ENCODE peak calls at places on chromosomes 11 and 22, in four cellular contexts. One of them, this sample, is unnamed.

GRCh38 chr11:86551693-86552092 is 120.7 kb downstream of the ME3 start:
- DNase-seq in colonic mucosa: no peak
- DNase-seq in hepatocyte: peak; percentile 44
- DNase-seq in cardiac muscle cell: no peak
- DNase-seq in this sample: no peak

GRCh38 chr11:44497995-44498394 is 67.5 kb upstream of the CD82 start:
- DNase-seq in cardiac muscle cell: no peak
- DNase-seq in hepatocyte: no peak
- DNase-seq in colonic mucosa: no peak
- DNase-seq in this sample: no peak

GRCh38 chr11:43130616-43131015 is 181.2 kb upstream of the API5 start:
- DNase-seq in hepatocyte: peak; percentile 72
- DNase-seq in colonic mucosa: peak; percentile 17
- DNase-seq in cardiac muscle cell: no peak
- DNase-seq in this sample: no peak

GRCh38 chr22:41237707-41238569 is 2.8 kb downstream of the CHADL start:
- DNase-seq in colonic mucosa: peak; percentile 82
- DNase-seq in cardiac muscle cell: peak; percentile 50
- DNase-seq in hepatocyte: peak; percentile 87
- DNase-seq in this sample: peak; percentile 58

GRCh38 chr11:133249530-133249929 is 282.8 kb downstream of the OPCML start:
- DNase-seq in cardiac muscle cell: no peak
- DNase-seq in hepatocyte: no peak
- DNase-seq in colonic mucosa: no peak
- DNase-seq in this sample: no peak

GRCh38 chr11:1341928-1342524 is 32.6 kb upstream of the TOLLIP start:
- DNase-seq in cardiac muscle cell: peak; percentile 82
- DNase-seq in hepatocyte: no peak
- DNase-seq in colonic mucosa: peak; percentile 16
- DNase-seq in this sample: no peak

GRCh38 chr11:71198141-71198822 is 54.1 kb downstream of the SHANK2 start:
- DNase-seq in hepatocyte: no peak
- DNase-seq in colonic mucosa: no peak
- DNase-seq in cardiac muscle cell: no peak
- DNase-seq in this sample: no peak

GRCh38 chr22:27542602-27543001 is 259.0 kb downstream of the MN1 start:
- DNase-seq in colonic mucosa: no peak
- DNase-seq in cardiac muscle cell: peak; percentile 25
- DNase-seq in hepatocyte: no peak
- DNase-seq in this sample: no peak

GRCh38 chr11:126655807-126656128 is 300.3 kb downstream of the ST3GAL4 start:
- DNase-seq in colonic mucosa: no peak
- DNase-seq in hepatocyte: peak; percentile 15
- DNase-seq in cardiac muscle cell: peak; percentile 21
- DNase-seq in this sample: no peak

GRCh38 chr22:31185056-31185455 is 25.1 kb downstream of the RNF185 start:
- DNase-seq in cardiac muscle cell: no peak
- DNase-seq in colonic mucosa: no peak
- DNase-seq in hepatocyte: no peak
- DNase-seq in this sample: no peak

GRCh38 chr11:27293500-27294417 is 69.3 kb downstream of the CCDC34 start:
- DNase-seq in colonic mucosa: no peak
- DNase-seq in cardiac muscle cell: peak; percentile 27
- DNase-seq in hepatocyte: no peak
- DNase-seq in this sample: no peak

GRCh38 chr11:111422494-111423249 is 43.6 kb upstream of the POU2AF1 start:
- DNase-seq in colonic mucosa: peak; percentile 71
- DNase-seq in cardiac muscle cell: peak; percentile 54
- DNase-seq in hepatocyte: peak; percentile 77
- DNase-seq in this sample: no peak

GRCh38 chr11:35484435-35484834 is 41.0 kb downstream of the PAMR1 start:
- DNase-seq in hepatocyte: no peak
- DNase-seq in colonic mucosa: no peak
- DNase-seq in cardiac muscle cell: peak; percentile 51
- DNase-seq in this sample: no peak

GRCh38 chr11:113444469-113445122 is 30.6 kb downstream of the DRD2 start:
- DNase-seq in colonic mucosa: no peak
- DNase-seq in hepatocyte: no peak
- DNase-seq in cardiac muscle cell: peak; percentile 29
- DNase-seq in this sample: no peak

GRCh38 chr11:79081441-79082124 is 359.2 kb downstream of the TENM4 start:
- DNase-seq in hepatocyte: no peak
- DNase-seq in colonic mucosa: no peak
- DNase-seq in cardiac muscle cell: no peak
- DNase-seq in this sample: no peak

GRCh38 chr11:39177678-39178077 is 2281.8 kb downstream of the LRRC4C start:
- DNase-seq in cardiac muscle cell: no peak
- DNase-seq in hepatocyte: no peak
- DNase-seq in colonic mucosa: no peak
- DNase-seq in this sample: no peak

GRCh38 chr22:44399906-44400762 is 87.4 kb upstream of the SHISAL1 start:
- DNase-seq in hepatocyte: no peak
- DNase-seq in colonic mucosa: no peak
- DNase-seq in cardiac muscle cell: no peak
- DNase-seq in this sample: no peak

GRCh38 chr11:15238856-15239255 is 124.1 kb downstream of the INSC start:
- DNase-seq in cardiac muscle cell: no peak
- DNase-seq in hepatocyte: no peak
- DNase-seq in colonic mucosa: no peak
- DNase-seq in this sample: no peak

GRCh38 chr11:62337682-62338181 is 484 bp downstream of the ASRGL1 start:
- DNase-seq in cardiac muscle cell: peak; percentile 9
- DNase-seq in colonic mucosa: peak; percentile 49
- DNase-seq in hepatocyte: peak; percentile 55
- DNase-seq in this sample: no peak

GRCh38 chr22:31951201-31952093 is 7.1 kb downstream of the YWHAH start:
- DNase-seq in colonic mucosa: no peak
- DNase-seq in cardiac muscle cell: no peak
- DNase-seq in hepatocyte: no peak
- DNase-seq in this sample: no peak

GRCh38 chr22:41197046-41197807 is 7.9 kb upstream of the L3MBTL2 start:
- DNase-seq in cardiac muscle cell: peak; percentile 54
- DNase-seq in colonic mucosa: peak; percentile 92
- DNase-seq in hepatocyte: peak; percentile 84
- DNase-seq in this sample: peak; percentile 76

GRCh38 chr11:44986315-44986714 is 35.6 kb upstream of the TP53I11 start:
- DNase-seq in cardiac muscle cell: no peak
- DNase-seq in hepatocyte: no peak
- DNase-seq in colonic mucosa: no peak
- DNase-seq in this sample: no peak

GRCh38 chr11:69732910-69733309 is 29.1 kb upstream of the FGF19 start:
- DNase-seq in colonic mucosa: no peak
- DNase-seq in cardiac muscle cell: no peak
- DNase-seq in hepatocyte: no peak
- DNase-seq in this sample: no peak

GRCh38 chr11:116312560-116313340 is 460.0 kb downstream of the BUD13 start:
- DNase-seq in hepatocyte: peak; percentile 72
- DNase-seq in colonic mucosa: peak; percentile 72
- DNase-seq in cardiac muscle cell: peak; percentile 88
- DNase-seq in this sample: peak; percentile 43

GRCh38 chr11:104999716-105000115 is 23.3 kb downstream of the CASP5 start:
- DNase-seq in cardiac muscle cell: no peak
- DNase-seq in colonic mucosa: no peak
- DNase-seq in hepatocyte: no peak
- DNase-seq in this sample: no peak

GRCh38 chr11:14713518-14714244 is 70.1 kb downstream of the PDE3B start:
- DNase-seq in hepatocyte: no peak
- DNase-seq in cardiac muscle cell: no peak
- DNase-seq in colonic mucosa: no peak
- DNase-seq in this sample: no peak

GRCh38 chr22:24115247-24116207 is 65.8 kb upstream of the SUSD2 start:
- DNase-seq in cardiac muscle cell: no peak
- DNase-seq in colonic mucosa: no peak
- DNase-seq in hepatocyte: no peak
- DNase-seq in this sample: no peak

GRCh38 chr11:75014129-75014528 is 25.4 kb downstream of the NEU3 start:
- DNase-seq in hepatocyte: peak; percentile 18
- DNase-seq in cardiac muscle cell: peak; percentile 79
- DNase-seq in colonic mucosa: no peak
- DNase-seq in this sample: peak; percentile 90

GRCh38 chr11:108369064-108369463 is 98.3 kb downstream of the C11orf65 start:
- DNase-seq in colonic mucosa: no peak
- DNase-seq in hepatocyte: no peak
- DNase-seq in cardiac muscle cell: peak; percentile 32
- DNase-seq in this sample: no peak

GRCh38 chr11:95569207-95569606 is 220.4 kb downstream of the FAM76B start:
- DNase-seq in colonic mucosa: no peak
- DNase-seq in hepatocyte: no peak
- DNase-seq in cardiac muscle cell: no peak
- DNase-seq in this sample: no peak

GRCh38 chr22:38172016-38172431 is 9.6 kb downstream of the PLA2G6 start:
- DNase-seq in cardiac muscle cell: no peak
- DNase-seq in hepatocyte: no peak
- DNase-seq in colonic mucosa: no peak
- DNase-seq in this sample: peak; percentile 53
- H3K27ac ChIP-seq in cardiac muscle cell: no peak overlapping the region
- H3K27ac ChIP-seq in hepatocyte: no peak overlapping the region
- H3K27ac ChIP-seq in colonic mucosa: no peak overlapping the region
- H3K27ac ChIP-seq in this sample: peak overlapping the region; percentile 88

DNA sequence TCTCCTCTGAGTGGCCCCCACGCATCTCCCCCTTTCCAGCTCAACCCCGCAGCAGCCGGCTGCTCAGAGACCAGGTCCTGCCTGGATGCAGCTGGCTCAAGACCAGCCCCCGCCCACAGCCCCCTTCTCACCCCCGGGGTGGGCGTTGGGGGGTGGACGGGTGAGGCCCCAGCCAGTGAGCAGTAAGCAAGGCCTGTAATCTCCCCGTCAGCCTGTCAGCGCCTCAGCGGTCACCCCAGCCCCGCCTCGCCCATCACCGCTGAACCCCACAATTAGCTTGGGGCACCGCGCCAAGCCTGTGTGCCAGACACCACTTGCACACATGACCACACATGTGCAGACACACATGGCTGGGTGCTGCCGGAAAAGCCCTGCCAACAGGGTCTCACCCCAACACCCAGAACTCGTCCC is 5.9 kb downstream of the PLXNB2 start:
- DNase-seq in hepatocyte: peak; percentile 47
- DNase-seq in cardiac muscle cell: peak; percentile 17
- DNase-seq in colonic mucosa: no peak
- DNase-seq in this sample: no peak
- H3K27ac ChIP-seq in hepatocyte: peak overlapping the region; percentile 98
- H3K27ac ChIP-seq in cardiac muscle cell: peak overlapping the region; percentile 61
- H3K27ac ChIP-seq in colonic mucosa: peak overlapping the region; percentile 50
- H3K27ac ChIP-seq in this sample: no peak overlapping the region

GRCh38 chr11:66081505-66081904 is 11.4 kb downstream of the PACS1 start:
- DNase-seq in cardiac muscle cell: peak; percentile 33
- DNase-seq in hepatocyte: peak; percentile 29
- DNase-seq in colonic mucosa: peak; percentile 64
- DNase-seq in this sample: peak; percentile 26
- H3K27ac ChIP-seq in cardiac muscle cell: no peak overlapping the region
- H3K27ac ChIP-seq in hepatocyte: peak overlapping the region; percentile 44
- H3K27ac ChIP-seq in colonic mucosa: peak overlapping the region; percentile 29
- H3K27ac ChIP-seq in this sample: no peak overlapping the region

GRCh38 chr11:81000334-81001100 is 1559.7 kb upstream of the TENM4 start:
- DNase-seq in colonic mucosa: no peak
- DNase-seq in cardiac muscle cell: no peak
- DNase-seq in hepatocyte: no peak
- DNase-seq in this sample: no peak

GRCh38 chr11:81007046-81007445 is 1566.2 kb upstream of the TENM4 start:
- DNase-seq in colonic mucosa: no peak
- DNase-seq in hepatocyte: peak; percentile 19
- DNase-seq in cardiac muscle cell: peak; percentile 59
- DNase-seq in this sample: no peak

GRCh38 chr11:81004576-81004975 is 1563.7 kb upstream of the TENM4 start:
- DNase-seq in hepatocyte: no peak
- DNase-seq in colonic mucosa: no peak
- DNase-seq in cardiac muscle cell: no peak
- DNase-seq in this sample: no peak

GRCh38 chr11:81005595-81005994 is 1564.8 kb upstream of the TENM4 start:
- DNase-seq in hepatocyte: peak; percentile 41
- DNase-seq in cardiac muscle cell: peak; percentile 80
- DNase-seq in colonic mucosa: no peak
- DNase-seq in this sample: no peak

GRCh38 chr11:81002374-81002773 is 1561.5 kb upstream of the TENM4 start:
- DNase-seq in colonic mucosa: no peak
- DNase-seq in cardiac muscle cell: no peak
- DNase-seq in hepatocyte: no peak
- DNase-seq in this sample: no peak
- H3K27ac ChIP-seq in colonic mucosa: no peak overlapping the region
- H3K27ac ChIP-seq in cardiac muscle cell: no peak overlapping the region
- H3K27ac ChIP-seq in hepatocyte: no peak overlapping the region
- H3K27ac ChIP-seq in this sample: no peak overlapping the region

GRCh38 chr11:90176069-90176468 is 41.6 kb downstream of the NAALAD2 start:
- DNase-seq in colonic mucosa: no peak
- DNase-seq in cardiac muscle cell: no peak
- DNase-seq in hepatocyte: no peak
- DNase-seq in this sample: no peak
- H3K27ac ChIP-seq in colonic mucosa: no peak overlapping the region
- H3K27ac ChIP-seq in cardiac muscle cell: no peak overlapping the region
- H3K27ac ChIP-seq in hepatocyte: no peak overlapping the region
- H3K27ac ChIP-seq in this sample: no peak overlapping the region

GRCh38 chr11:82823635-82824614 is 76.3 kb downstream of the PRCP start:
- DNase-seq in hepatocyte: no peak
- DNase-seq in cardiac muscle cell: no peak
- DNase-seq in colonic mucosa: no peak
- DNase-seq in this sample: no peak
- H3K27ac ChIP-seq in hepatocyte: no peak overlapping the region
- H3K27ac ChIP-seq in cardiac muscle cell: no peak overlapping the region
- H3K27ac ChIP-seq in colonic mucosa: no peak overlapping the region
- H3K27ac ChIP-seq in this sample: no peak overlapping the region

DNA sequence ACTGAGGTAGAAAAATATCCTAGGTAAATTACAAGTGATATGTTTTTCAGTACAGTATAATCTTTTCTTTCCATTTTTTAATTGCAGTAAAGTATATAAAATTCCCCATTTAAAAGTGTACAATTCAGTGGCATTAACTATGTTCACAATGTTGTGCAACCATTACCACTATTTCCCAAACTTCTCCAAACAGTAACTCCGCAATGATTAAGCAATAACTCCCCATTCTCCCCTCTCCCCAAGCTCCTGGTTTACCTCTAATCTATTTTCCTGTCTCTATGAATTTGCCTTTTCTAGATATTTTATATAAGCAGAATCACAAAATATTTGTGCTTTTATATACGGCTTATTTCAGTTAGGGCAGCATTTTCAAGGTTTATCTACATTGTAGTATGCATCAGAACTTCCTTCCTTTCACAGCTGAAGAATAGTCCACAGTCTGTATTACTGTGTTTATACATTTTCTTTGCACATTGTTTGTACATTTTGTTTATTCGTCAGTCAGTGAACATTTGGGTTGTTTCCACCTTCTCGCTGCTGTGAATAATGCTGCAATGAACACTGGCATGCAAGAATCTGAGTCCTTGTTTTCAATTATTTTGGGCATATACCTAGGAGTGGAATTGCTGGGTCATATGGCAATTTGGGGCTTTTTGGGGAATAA is 110.7 kb downstream of the RPL27A start:
- DNase-seq in hepatocyte: no peak
- DNase-seq in cardiac muscle cell: peak; percentile 73
- DNase-seq in colonic mucosa: no peak
- DNase-seq in this sample: no peak
- H3K27ac ChIP-seq in hepatocyte: no peak overlapping the region
- H3K27ac ChIP-seq in cardiac muscle cell: no peak overlapping the region
- H3K27ac ChIP-seq in colonic mucosa: peak overlapping the region; percentile 14
- H3K27ac ChIP-seq in this sample: no peak overlapping the region

This sample was measured in gastrocnemius medialis.